ENCODE peak calls at places on chromosomes 2 and 18, in nine cellular contexts. N, G, A, J, E, X, Y, O and L are unnamed samples. For H3K4me1, the result is how much of the 10 kb centered on the place peaks cover.

GRCh38 chr2:25851740-25852503 is 26.4 kb downstream of the ASXL2 start:
- DNase-seq in N (peak), G (peak), A (no peak), J (no peak), E (no peak), X (peak), Y (no peak), O (no peak), L (no peak)

GRCh38 chr18:11728247-11728646 is 39.2 kb downstream of the GNAL start:
- DNase-seq in N (peak), G (peak), A (no peak), J (no peak), E (no peak), X (no peak), Y (no peak), O (no peak), L (no peak)

GRCh38 chr2:29806461-29806860 is 114.9 kb downstream of the ALK start:
- DNase-seq in N (no peak), G (no peak), A (no peak), J (no peak), E (no peak), X (no peak), Y (no peak), O (no peak), L (no peak)

GRCh38 chr2:8437228-8437948 is 244.5 kb upstream of the ID2 start:
- DNase-seq in N (no peak), G (no peak), A (no peak), J (no peak), E (no peak), X (no peak), Y (no peak), O (no peak), L (peak)

GRCh38 chr2:24730481-24730880 is 62.7 kb downstream of the PTRHD1 start:
- DNase-seq in N (peak), G (no peak), A (no peak), J (no peak), E (no peak), X (no peak), Y (no peak), O (no peak), L (no peak)

GRCh38 chr18:61957801-61958516 is 65.2 kb upstream of the RNF152 start:
- DNase-seq in N (peak), G (no peak), A (no peak), J (no peak), E (no peak), X (no peak), Y (no peak), O (no peak), L (no peak)

GRCh38 chr2:209933499-209934458 is 68.7 kb upstream of the RPE start:
- DNase-seq in N (peak), G (no peak), A (no peak), J (no peak), E (peak), X (no peak), Y (peak), O (no peak), L (no peak)

GRCh38 chr2:72694715-72695496 is 130.9 kb downstream of the EXOC6B start:
- DNase-seq in N (peak), G (no peak), A (no peak), J (no peak), E (peak), X (peak), Y (peak), O (no peak), L (peak)

GRCh38 chr2:205139822-205140612 is 542.3 kb upstream of the NRP2 start:
- DNase-seq in N (no peak), G (no peak), A (no peak), J (no peak), E (peak), X (no peak), Y (peak), O (peak), L (no peak)

GRCh38 chr18:11849845-11850747 is 1.1 kb upstream of the CHMP1B start:
- DNase-seq in N (peak), G (peak), A (no peak), J (peak), E (peak), X (peak), Y (peak), O (peak), L (peak)

GRCh38 chr2:136141510-136142154 is 23.7 kb upstream of the CXCR4 start:
- DNase-seq in N (no peak), G (no peak), A (no peak), J (no peak), E (no peak), X (peak), Y (no peak), O (no peak), L (no peak)

GRCh38 chr2:9002637-9003365 is 683 bp downstream of the MBOAT2 start:
- DNase-seq in N (no peak), G (no peak), A (no peak), J (no peak), E (no peak), X (peak), Y (no peak), O (peak), L (no peak)

GRCh38 chr2:206614825-206615224 is 27.5 kb upstream of the FAM237A start:
- DNase-seq in N (peak), G (no peak), A (no peak), J (no peak), E (peak), X (no peak), Y (no peak), O (no peak), L (no peak)

GRCh38 chr2:53724511-53724910 is 43.1 kb upstream of the CHAC2 start:
- DNase-seq in N (peak), G (no peak), A (no peak), J (no peak), E (no peak), X (no peak), Y (no peak), O (no peak), L (no peak)

GRCh38 chr2:3595985-3596384 is 1.1 kb downstream of the COLEC11 start:
- DNase-seq in N (no peak), G (no peak), A (no peak), J (no peak), E (no peak), X (peak), Y (no peak), O (no peak), L (peak)

GRCh38 chr18:36718705-36719328 is 110.0 kb downstream of the TPGS2 start:
- DNase-seq in N (peak), G (no peak), A (no peak), J (no peak), E (no peak), X (no peak), Y (no peak), O (no peak), L (no peak)

GRCh38 chr2:85216051-85216431 is 82.8 kb downstream of the TCF7L1 start:
- DNase-seq in N (no peak), G (no peak), A (no peak), J (no peak), E (no peak), X (no peak), Y (no peak), O (no peak), L (no peak)

GRCh38 chr2:85216927-85217326 is 83.7 kb downstream of the TCF7L1 start:
- DNase-seq in N (no peak), G (no peak), A (no peak), J (no peak), E (no peak), X (no peak), Y (no peak), O (no peak), L (no peak)

GRCh38 chr2:85213404-85213803 is 80.2 kb downstream of the TCF7L1 start:
- DNase-seq in N (no peak), G (no peak), A (no peak), J (no peak), E (no peak), X (no peak), Y (no peak), O (no peak), L (no peak)

GRCh38 chr2:85213893-85214512 is 80.8 kb downstream of the TCF7L1 start:
- DNase-seq in N (no peak), G (no peak), A (no peak), J (no peak), E (no peak), X (no peak), Y (no peak), O (no peak), L (no peak)

DNA sequence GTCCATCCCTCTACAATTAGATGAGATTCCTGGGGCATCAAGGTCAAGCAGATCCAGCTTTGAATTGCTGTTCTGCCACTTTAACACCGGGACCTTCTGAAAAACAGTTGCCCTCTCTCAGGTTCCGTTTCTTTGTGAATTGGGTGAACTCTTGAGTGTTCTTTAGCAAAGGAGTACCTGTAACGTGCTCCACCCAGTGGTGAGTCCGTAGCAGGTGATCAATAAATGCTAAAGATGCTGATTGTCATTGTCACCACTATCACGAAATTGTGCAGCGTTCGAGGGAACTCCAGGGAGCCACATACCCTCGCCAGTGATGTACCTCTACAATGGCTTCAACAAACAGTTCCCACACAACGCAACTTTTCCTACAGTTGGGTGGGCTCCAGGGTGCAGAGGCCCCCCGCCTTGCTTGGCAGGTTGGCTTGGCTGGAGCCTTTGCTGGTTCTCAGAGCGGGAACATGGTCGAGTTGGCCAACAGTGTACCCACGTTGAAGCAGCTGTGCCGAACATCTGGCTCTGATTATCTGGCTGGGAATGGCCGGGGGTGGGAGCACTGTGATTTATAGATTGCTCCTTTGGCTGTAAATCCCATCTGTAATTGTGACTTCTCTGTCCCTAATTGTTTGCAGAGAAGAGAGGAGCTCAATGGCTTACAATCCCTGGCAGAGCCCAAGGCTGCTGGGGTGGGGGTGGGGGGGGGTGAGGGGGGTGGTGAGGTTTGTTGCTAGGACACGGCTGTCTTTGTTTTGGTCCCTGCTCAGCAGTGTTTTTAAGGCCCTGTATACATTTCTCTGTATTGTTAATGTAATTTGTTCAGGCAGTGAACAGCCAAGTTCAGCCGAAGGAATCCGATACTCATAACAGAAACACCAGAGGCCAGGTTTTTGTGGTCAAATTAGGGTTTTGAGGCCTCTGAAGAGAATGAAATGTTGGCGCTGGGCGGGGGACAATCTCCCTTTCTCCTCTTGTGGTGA is 82.2 kb downstream of the TCF7L1 start:
- DNase-seq in N (peak), G (peak), A (no peak), J (no peak), E (no peak), X (peak), Y (no peak), O (no peak), L (no peak)
- TF ChIP-seq CTCF in N (no peak), G (peak), A (no peak), J (no peak), E (no peak), X (no peak), Y (no peak), O (no peak), L (no peak)

DNA sequence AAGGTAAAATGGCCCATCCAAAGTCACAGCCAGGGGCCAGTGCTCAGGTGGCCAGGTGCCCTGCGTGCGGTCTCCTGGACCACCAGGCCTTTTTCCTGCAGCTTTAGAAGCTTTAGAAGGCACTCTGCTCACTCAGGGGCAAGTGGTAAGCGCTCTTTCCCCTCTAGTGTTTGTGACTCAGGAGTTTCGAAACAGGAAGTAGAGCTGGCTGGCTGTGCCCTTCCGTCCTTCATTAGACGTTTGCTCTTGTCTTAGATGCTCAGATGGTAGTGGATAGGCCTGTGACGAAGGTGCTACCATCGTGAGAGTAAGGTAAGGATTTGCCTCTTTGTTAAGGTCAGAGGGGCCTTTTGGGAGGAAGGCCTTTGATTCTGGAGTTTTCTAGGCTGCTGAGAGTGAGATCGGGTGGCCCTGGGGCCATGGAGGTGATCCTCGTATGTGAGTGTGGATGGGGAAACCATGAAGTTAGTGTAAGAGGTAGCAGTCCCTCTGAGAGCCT is at the start of gene CASP8:
- DNase-seq in N (peak), G (peak), A (no peak), J (peak), E (peak), X (no peak), Y (peak), O (peak), L (no peak)
- H3K27ac ChIP-seq in N (no peak), G (peak), A (no peak), J (no peak), E (peak), X (peak), Y (peak), O (peak), L (peak)

GRCh38 chr2:219251656-219252055 is 1.4 kb upstream of the TUBA4B start:
- DNase-seq in N (no peak), G (no peak), A (no peak), J (no peak), E (no peak), X (no peak), Y (no peak), O (no peak), L (no peak)
- H3K4me1 ChIP-seq in N (under half), G (half or more), A (half or more), J (under half), E (under half), X (under half), Y (half or more), O (half or more), L (under half)

GRCh38 chr2:12045864-12046291 is 299.4 kb downstream of the LPIN1 start:
- DNase-seq in N (no peak), G (peak), A (no peak), J (no peak), E (no peak), X (no peak), Y (no peak), O (no peak), L (no peak)

GRCh38 chr2:12046641-12047040 is 300.2 kb downstream of the LPIN1 start:
- DNase-seq in N (peak), G (no peak), A (no peak), J (no peak), E (no peak), X (no peak), Y (no peak), O (no peak), L (no peak)

GRCh38 chr2:12047761-12048160 is 301.3 kb downstream of the LPIN1 start:
- DNase-seq in N (no peak), G (peak), A (no peak), J (no peak), E (no peak), X (no peak), Y (no peak), O (no peak), L (no peak)

GRCh38 chr2:12050381-12050780 is 303.9 kb downstream of the LPIN1 start:
- DNase-seq in N (peak), G (peak), A (no peak), J (no peak), E (no peak), X (no peak), Y (no peak), O (no peak), L (no peak)

GRCh38 chr2:12048551-12048950 is 302.1 kb downstream of the LPIN1 start:
- DNase-seq in N (no peak), G (peak), A (no peak), J (no peak), E (no peak), X (peak), Y (no peak), O (no peak), L (no peak)
- TF ChIP-seq CTCF in N (peak), G (peak), A (no peak), J (no peak), E (no peak), X (peak), Y (no peak), O (no peak), L (no peak)